ENCODE peak calls at places on chromosomes 4 and X, in ten cellular contexts. X is left lung, L is aorta, Z is right lobe of liver, H is ascending aorta, E is mammary epithelial cell, I is HCT116, V is neural progenitor cell, Q is upper lobe of left lung, T is NT2/D1. Y is an unnamed sample. For H3K27me3 and H3K4me1, the result is how much of the 10 kb centered on the place peaks cover.

GRCh38 chr4:40333921-40334352 is 1.2 kb upstream of the CHRNA9 start:
- DNase-seq in Z (no peak), T (no peak), L (no peak), I (peak), E (peak), X (no peak), Q (no peak), V (no peak), H (no peak), Y (no peak)

GRCh38 chr4:138677212-138677611 is 338.4 kb upstream of the NOCT start:
- DNase-seq in E (no peak), Q (no peak), Z (no peak), I (no peak), T (no peak), X (no peak), V (no peak), L (no peak), H (no peak), Y (no peak)

GRCh38 chr4:132108784-132109183 is 1040.3 kb upstream of the PCDH10 start:
- DNase-seq in H (no peak), V (no peak), E (peak), T (no peak), X (no peak), Z (no peak), L (no peak), Q (no peak), I (no peak), Y (no peak)

GRCh38 chrX:104137496-104137895 is 19.3 kb downstream of the SLC25A53 start:
- DNase-seq in T (no peak), E (no peak), Q (no peak), L (no peak), I (peak), X (no peak), V (no peak), Z (no peak), H (no peak), Y (no peak)

GRCh38 chrX:71251456-71251973 is 2.4 kb downstream of the ZMYM3 start:
- DNase-seq in H (no peak), I (no peak), Q (no peak), V (no peak), L (peak), E (no peak), T (no peak), X (no peak), Z (no peak), Y (no peak)

GRCh38 chrX:106042296-106042695 is 3.8 kb upstream of the SERPINA7 start:
- DNase-seq in E (no peak), X (no peak), Z (no peak), T (no peak), Q (no peak), H (no peak), L (no peak), V (no peak), I (no peak), Y (no peak)

GRCh38 chr4:138650917-138651564 is 364.5 kb upstream of the NOCT start:
- DNase-seq in V (no peak), I (no peak), H (no peak), L (no peak), Q (no peak), E (peak), T (no peak), X (no peak), Z (no peak), Y (no peak)

GRCh38 chr4:121370729-121371325 is 10.0 kb downstream of the QRFPR start:
- DNase-seq in H (no peak), T (no peak), L (no peak), V (peak), Z (no peak), E (peak), X (no peak), I (peak), Q (peak), Y (no peak)

GRCh38 chr4:112748352-112748900 is 111.5 kb downstream of the LARP7 start:
- DNase-seq in I (no peak), X (no peak), Q (no peak), H (no peak), E (no peak), Z (no peak), V (no peak), L (no peak), T (no peak), Y (no peak)

GRCh38 chr4:45043916-45044315 is 317.6 kb upstream of the GNPDA2 start:
- DNase-seq in Q (no peak), L (no peak), H (no peak), E (no peak), Z (no peak), T (no peak), V (no peak), I (no peak), X (no peak), Y (no peak)

GRCh38 chr4:56786955-56787354 is 34.5 kb downstream of the SPINK2 start:
- DNase-seq in X (no peak), T (no peak), H (no peak), V (peak), L (no peak), Z (peak), Q (peak), E (peak), I (no peak), Y (no peak)

GRCh38 chr4:53321151-53321987 is 44.5 kb downstream of the SCFD2 start:
- DNase-seq in T (no peak), Z (no peak), V (no peak), X (no peak), I (peak), L (no peak), H (no peak), Q (no peak), E (peak), Y (no peak)

GRCh38 chr4:1790005-1790404 is 3.1 kb upstream of the FGFR3 start:
- DNase-seq in L (no peak), Q (no peak), E (peak), Z (no peak), X (no peak), V (no peak), H (no peak), T (no peak), I (no peak), Y (no peak)

GRCh38 chrX:38494239-38494823 is 67.0 kb upstream of the TSPAN7 start:
- DNase-seq in E (no peak), Z (no peak), I (no peak), Q (no peak), X (no peak), T (no peak), V (no peak), H (no peak), L (no peak), Y (no peak)

GRCh38 chrX:14354541-14354940 is 174.8 kb upstream of the GLRA2 start:
- DNase-seq in Q (no peak), X (no peak), V (no peak), L (no peak), H (no peak), T (no peak), E (no peak), I (no peak), Z (no peak), Y (no peak)

GRCh38 chr4:109559625-109559982 is 442 bp upstream of the MCUB start:
- DNase-seq in Z (peak), X (peak), E (no peak), I (no peak), T (peak), Q (no peak), L (peak), H (peak), V (no peak), Y (no peak)

GRCh38 chr4:47839259-47839658 is 1.4 kb upstream of the CORIN start:
- DNase-seq in H (no peak), L (peak), V (no peak), E (peak), T (no peak), X (no peak), I (no peak), Z (no peak), Q (no peak), Y (no peak)

GRCh38 chr4:114057746-114058145 is 78.3 kb upstream of the ARSJ start:
- DNase-seq in Z (no peak), Q (no peak), H (no peak), T (no peak), L (no peak), V (no peak), I (peak), E (peak), X (no peak), Y (no peak)

GRCh38 chr4:66564901-66565648 is 894.8 kb upstream of the EPHA5 start:
- DNase-seq in I (no peak), E (no peak), T (no peak), X (no peak), L (no peak), V (no peak), H (no peak), Z (no peak), Q (no peak), Y (no peak)

DNA sequence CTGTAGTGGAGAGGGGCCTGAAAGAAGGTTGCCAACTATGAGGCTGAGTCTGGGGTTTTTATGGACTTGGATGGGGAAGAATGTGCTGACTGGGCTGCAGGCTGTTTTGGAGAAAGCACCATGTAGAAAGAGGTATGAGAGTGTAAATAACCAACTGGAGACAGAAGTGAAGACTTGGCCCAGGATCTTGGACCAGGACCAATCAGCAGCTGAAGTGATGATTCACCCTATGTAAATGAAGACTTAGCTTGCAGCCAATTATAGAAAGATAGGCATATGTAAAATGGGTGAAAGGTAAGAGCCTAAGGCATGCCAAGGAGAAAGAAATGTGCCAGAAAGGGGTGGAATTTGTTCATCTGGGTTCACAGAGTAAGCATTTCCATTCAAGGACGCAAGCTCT is 856.7 kb upstream of the PRKX start:
- DNase-seq in X (no peak), V (no peak), I (no peak), H (no peak), E (peak), T (no peak), Q (no peak), Z (no peak), L (no peak), Y (no peak)
- H3K4me3 ChIP-seq in X (no peak), V (no peak), I (no peak), H (no peak), E (no peak), T (no peak), Q (no peak), Z (no peak), L (no peak), Y (no peak)

GRCh38 chrX:141924293-141924692 is 20.6 kb downstream of the MAGEC1 start:
- DNase-seq in Q (no peak), Z (no peak), L (no peak), V (no peak), X (no peak), T (no peak), I (no peak), H (no peak), E (no peak), Y (no peak)
- H3K27me3 ChIP-seq in Q (under half), Z (under half), L (under half), V (under half), X (under half), T (under half), I (under half), H (under half), E (under half), Y (under half)

GRCh38 chr4:153271820-153272219 is 67.6 kb downstream of the TRIM2 start:
- DNase-seq in Z (no peak), H (no peak), V (no peak), T (no peak), Q (no peak), E (no peak), I (no peak), L (no peak), X (no peak), Y (no peak)
- H3K4me1 ChIP-seq in Z (under half), H (under half), V (under half), T (under half), Q (under half), E (under half), I (under half), L (under half), X (under half), Y (under half)

GRCh38 chr4:170990989-170991589 is 822.1 kb upstream of the GALNTL6 start:
- DNase-seq in I (peak), Z (no peak), E (peak), L (no peak), X (no peak), H (no peak), Q (no peak), T (peak), V (peak), Y (no peak)
- H3K4me3 ChIP-seq in I (no peak), Z (no peak), E (no peak), L (no peak), X (no peak), H (no peak), Q (no peak), T (no peak), V (no peak), Y (no peak)

Y was measured in esophagus squamous epithelium.